ENCODE peak calls at places on chromosomes 1 and 21, in seven cellular contexts. R is IMR-90, H is mesenchymal stem cell, J is H9, K is mesendoderm, Q is trophoblast cell, N is H1. A is an unnamed sample.

GRCh38 chr1:18535391-18536210 is 54.9 kb downstream of the KLHDC7A start:
- DNase-seq in R (no peak), H (no peak), J (peak), K (no peak), Q (no peak), N (peak), A (no peak)

GRCh38 chr1:180311011-180311730 is 81.1 kb downstream of the LHX4 start:
- DNase-seq in R (peak), H (peak), J (no peak), K (no peak), Q (peak), N (no peak), A (no peak)

GRCh38 chr1:89563957-89564604 is 39.5 kb downstream of the LRRC8B start:
- DNase-seq in R (no peak), H (no peak), J (no peak), K (no peak), Q (no peak), N (no peak), A (no peak)

GRCh38 chr1:230823835-230824485 is 44.4 kb downstream of the C1orf198 start:
- DNase-seq in R (no peak), H (no peak), J (no peak), K (no peak), Q (no peak), N (peak), A (no peak)

GRCh38 chr1:18972531-18972930 is 16.1 kb upstream of the IFFO2 start:
- DNase-seq in R (peak), H (peak), J (no peak), K (no peak), Q (no peak), N (no peak), A (no peak)

GRCh38 chr1:64223329-64224151 is 20.1 kb downstream of the UBE2U start:
- DNase-seq in R (peak), H (peak), J (no peak), K (no peak), Q (peak), N (no peak), A (no peak)

GRCh38 chr1:143694085-143694484 is 277.7 kb downstream of the FAM72C start:
- DNase-seq in R (no peak), H (no peak), J (no peak), K (no peak), Q (no peak), N (no peak), A (no peak)

GRCh38 chr1:27292111-27292510 is 29.9 kb upstream of the TMEM222 start:
- DNase-seq in R (peak), H (peak), J (no peak), K (no peak), Q (no peak), N (no peak), A (no peak)

GRCh38 chr1:12345350-12346217 is 115.8 kb downstream of the VPS13D start:
- DNase-seq in R (no peak), H (no peak), J (no peak), K (no peak), Q (no peak), N (no peak), A (no peak)

GRCh38 chr21:43726686-43727570 is 8.0 kb downstream of the PDXK start:
- DNase-seq in R (no peak), H (no peak), J (no peak), K (no peak), Q (peak), N (no peak), A (no peak)

GRCh38 chr1:39407496-39407888 is 83.9 kb upstream of the BMP8A start:
- DNase-seq in R (no peak), H (peak), J (no peak), K (no peak), Q (peak), N (no peak), A (peak)

GRCh38 chr1:234246638-234247116 is 126.6 kb upstream of the COA6 start:
- DNase-seq in R (no peak), H (no peak), J (peak), K (no peak), Q (no peak), N (no peak), A (no peak)

GRCh38 chr1:108503062-108503740 is 53.1 kb downstream of the NBPF6 start:
- DNase-seq in R (peak), H (peak), J (peak), K (peak), Q (peak), N (no peak), A (peak)

GRCh38 chr1:53732409-53732808 is 6.6 kb downstream of the GLIS1 start:
- DNase-seq in R (no peak), H (no peak), J (no peak), K (no peak), Q (no peak), N (no peak), A (no peak)

GRCh38 chr1:19460535-19461351 is 24.6 kb downstream of the CAPZB start:
- DNase-seq in R (no peak), H (no peak), J (no peak), K (no peak), Q (no peak), N (no peak), A (no peak)

GRCh38 chr1:62273953-62274352 is 45.3 kb downstream of the KANK4 start:
- DNase-seq in R (no peak), H (no peak), J (no peak), K (no peak), Q (no peak), N (no peak), A (no peak)

GRCh38 chr1:151980287-151981177 is 13.1 kb downstream of the S100A10 start:
- DNase-seq in R (peak), H (no peak), J (no peak), K (no peak), Q (no peak), N (no peak), A (no peak)

GRCh38 chr1:10400013-10400412 is 1.1 kb downstream of the PGD start:
- DNase-seq in R (no peak), H (no peak), J (no peak), K (no peak), Q (no peak), N (no peak), A (no peak)

GRCh38 chr1:108316545-108316944 is 72.7 kb upstream of the NBPF4 start:
- DNase-seq in R (peak), H (peak), J (no peak), K (peak), Q (peak), N (no peak), A (no peak)

GRCh38 chr1:85201340-85202091 is 700 bp upstream of the SYDE2 start:
- DNase-seq in R (peak), H (peak), J (peak), K (peak), Q (peak), N (peak), A (peak)

GRCh38 chr21:42702720-42703119 is 49.3 kb downstream of the PDE9A start:
- DNase-seq in R (no peak), H (no peak), J (no peak), K (no peak), Q (no peak), N (no peak), A (no peak)

GRCh38 chr1:89887270-89887669 is 66.4 kb downstream of the LRRC8D start:
- DNase-seq in R (peak), H (no peak), J (no peak), K (no peak), Q (peak), N (no peak), A (no peak)

GRCh38 chr1:33365560-33365997 is 44.7 kb upstream of the A3GALT2 start:
- DNase-seq in R (peak), H (peak), J (no peak), K (no peak), Q (no peak), N (no peak), A (no peak)

GRCh38 chr1:64934115-64934880 is 32.1 kb downstream of the JAK1 start:
- DNase-seq in R (peak), H (peak), J (no peak), K (no peak), Q (peak), N (no peak), A (no peak)

GRCh38 chr1:55043726-55044125 is 4.4 kb downstream of the PCSK9 start:
- DNase-seq in R (no peak), H (no peak), J (no peak), K (no peak), Q (no peak), N (no peak), A (no peak)

GRCh38 chr1:41762251-41762650 is 156.5 kb downstream of the HIVEP3 start:
- DNase-seq in R (no peak), H (no peak), J (peak), K (peak), Q (no peak), N (no peak), A (no peak)

GRCh38 chr21:44378646-44379581 is 25.5 kb downstream of the TRPM2 start:
- DNase-seq in R (no peak), H (no peak), J (no peak), K (no peak), Q (no peak), N (no peak), A (no peak)

GRCh38 chr1:227726924-227727599 is 8.0 kb downstream of the JMJD4 start:
- DNase-seq in R (no peak), H (no peak), J (no peak), K (no peak), Q (no peak), N (no peak), A (no peak)

GRCh38 chr1:12511516-12512468 is 106.2 kb downstream of the DHRS3 start:
- DNase-seq in R (peak), H (peak), J (no peak), K (peak), Q (peak), N (no peak), A (no peak)

GRCh38 chr1:216596298-216596947 is 126.8 kb downstream of the ESRRG start:
- DNase-seq in R (peak), H (no peak), J (no peak), K (peak), Q (no peak), N (no peak), A (no peak)

GRCh38 chr1:206686486-206687249 is 2.0 kb downstream of the MAPKAPK2 start:
- DNase-seq in R (no peak), H (no peak), J (no peak), K (no peak), Q (no peak), N (no peak), A (no peak)

GRCh38 chr1:242691603-242691945 is 167.1 kb upstream of the PLD5 start:
- DNase-seq in R (no peak), H (no peak), J (no peak), K (no peak), Q (no peak), N (no peak), A (no peak)

GRCh38 chr1:218273757-218274505 is 11.2 kb upstream of the RRP15 start:
- DNase-seq in R (no peak), H (no peak), J (no peak), K (no peak), Q (no peak), N (no peak), A (no peak)

GRCh38 chr21:17538576-17538975 is 25.7 kb downstream of the CXADR start:
- DNase-seq in R (no peak), H (no peak), J (no peak), K (no peak), Q (no peak), N (no peak), A (no peak)

GRCh38 chr1:13687361-13687760 is 12.6 kb upstream of the PRDM2 start:
- DNase-seq in R (no peak), H (no peak), J (no peak), K (no peak), Q (no peak), N (no peak), A (no peak)

GRCh38 chr1:97936976-97937375 is 16.1 kb upstream of the DPYD start:
- DNase-seq in R (no peak), H (no peak), J (no peak), K (no peak), Q (no peak), N (no peak), A (no peak)

GRCh38 chr1:246597340-246597739 is 31.1 kb downstream of the CNST start:
- DNase-seq in R (peak), H (peak), J (no peak), K (peak), Q (peak), N (no peak), A (no peak)

GRCh38 chr1:177278626-177279390 is 108.0 kb downstream of the BRINP2 start:
- DNase-seq in R (peak), H (peak), J (peak), K (peak), Q (no peak), N (no peak), A (no peak)

GRCh38 chr1:200372095-200372884 is 37.5 kb downstream of the ZNF281 start:
- DNase-seq in R (peak), H (peak), J (no peak), K (peak), Q (peak), N (peak), A (no peak)

GRCh38 chr1:171250263-171250662 is 2.0 kb downstream of the FMO1 start:
- DNase-seq in R (no peak), H (no peak), J (no peak), K (no peak), Q (peak), N (no peak), A (no peak)
- H3K27ac ChIP-seq in R (no peak), H (no peak), J (no peak), K (no peak), Q (no peak), N (no peak), A (no peak)

GRCh38 chr1:237205400-237206064 is 163.5 kb downstream of the RYR2 start:
- DNase-seq in R (peak), H (no peak), J (no peak), K (no peak), Q (peak), N (no peak), A (no peak)

GRCh38 chr1:237197470-237198425 is 155.8 kb downstream of the RYR2 start:
- DNase-seq in R (peak), H (peak), J (no peak), K (peak), Q (no peak), N (no peak), A (no peak)

GRCh38 chr1:237204841-237205240 is 162.9 kb downstream of the RYR2 start:
- DNase-seq in R (no peak), H (no peak), J (no peak), K (no peak), Q (no peak), N (no peak), A (no peak)

GRCh38 chr1:237199026-237199425 is 157.0 kb downstream of the RYR2 start:
- DNase-seq in R (no peak), H (no peak), J (no peak), K (peak), Q (no peak), N (no peak), A (no peak)

GRCh38 chr1:237201155-237201554 is 159.2 kb downstream of the RYR2 start:
- DNase-seq in R (no peak), H (no peak), J (no peak), K (no peak), Q (no peak), N (no peak), A (no peak)
- H2BK120ac ChIP-seq in R (no peak), H (no peak), J (no peak), K (no peak), Q (no peak), N (no peak), A (no peak)

GRCh38 chr1:201945863-201946223 is 505 bp downstream of the LMOD1 start:
- DNase-seq in R (no peak), H (peak), J (no peak), K (no peak), Q (no peak), N (no peak), A (no peak)
- H3K27ac ChIP-seq in R (peak), H (no peak), J (no peak), K (no peak), Q (no peak), N (no peak), A (no peak)

GRCh38 chr1:111236379-111236778 is 8.9 kb downstream of the CHI3L2 start:
- DNase-seq in R (no peak), H (no peak), J (no peak), K (no peak), Q (peak), N (no peak), A (no peak)

GRCh38 chr1:111236806-111237205 is 9.3 kb downstream of the CHI3L2 start:
- DNase-seq in R (no peak), H (no peak), J (no peak), K (peak), Q (peak), N (no peak), A (no peak)

GRCh38 chr1:111241797-111242196 is 14.3 kb downstream of the CHI3L2 start:
- DNase-seq in R (peak), H (no peak), J (no peak), K (peak), Q (peak), N (peak), A (no peak)

GRCh38 chr1:111234866-111235265 is 7.4 kb downstream of the CHI3L2 start:
- DNase-seq in R (peak), H (no peak), J (no peak), K (no peak), Q (peak), N (no peak), A (no peak)

GRCh38 chr1:111238056-111238795 is 10.7 kb downstream of the CHI3L2 start:
- DNase-seq in R (no peak), H (no peak), J (no peak), K (no peak), Q (peak), N (no peak), A (no peak)
- H2BK120ac ChIP-seq in R (no peak), H (no peak), J (no peak), K (no peak), Q (peak), N (no peak), A (no peak)

DNA sequence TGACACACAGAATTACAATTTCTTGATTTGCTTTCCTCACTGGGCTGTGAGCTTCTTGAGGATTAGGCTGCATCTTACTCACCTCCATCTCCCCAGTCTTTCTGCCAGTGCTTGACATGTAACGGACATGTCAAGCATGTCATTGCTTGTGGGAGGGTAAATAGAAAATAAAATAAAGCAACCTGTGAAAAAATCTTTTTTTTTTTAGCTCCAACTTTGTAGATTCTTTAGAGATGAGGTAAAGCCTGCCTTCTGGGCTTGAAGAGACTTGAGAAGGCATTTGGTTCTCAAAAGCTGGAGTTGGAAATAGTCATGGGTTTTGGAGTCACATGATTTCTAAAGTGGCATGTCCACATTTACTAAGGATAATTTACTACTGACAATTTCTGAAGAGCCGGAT is 158.1 kb downstream of the PLXNA2 start:
- DNase-seq in R (peak), H (no peak), J (no peak), K (no peak), Q (no peak), N (no peak), A (no peak)
- H3K27ac ChIP-seq in R (peak), H (peak), J (no peak), K (no peak), Q (no peak), N (no peak), A (no peak)

GRCh38 chr1:7014640-7014930 is 229.3 kb downstream of the CAMTA1 start:
- DNase-seq in R (no peak), H (no peak), J (no peak), K (no peak), Q (no peak), N (no peak), A (no peak)

GRCh38 chr1:7018826-7019225 is 233.6 kb downstream of the CAMTA1 start:
- DNase-seq in R (no peak), H (no peak), J (no peak), K (no peak), Q (peak), N (no peak), A (no peak)

GRCh38 chr1:7022058-7022457 is 236.8 kb downstream of the CAMTA1 start:
- DNase-seq in R (no peak), H (no peak), J (no peak), K (peak), Q (no peak), N (no peak), A (no peak)

GRCh38 chr1:7015022-7015421 is 229.8 kb downstream of the CAMTA1 start:
- DNase-seq in R (no peak), H (no peak), J (no peak), K (no peak), Q (no peak), N (no peak), A (no peak)

GRCh38 chr1:7019510-7019909 is 234.3 kb downstream of the CAMTA1 start:
- DNase-seq in R (no peak), H (no peak), J (no peak), K (no peak), Q (no peak), N (no peak), A (no peak)
- H2BK120ac ChIP-seq in R (no peak), H (no peak), J (no peak), K (no peak), Q (no peak), N (no peak), A (no peak)

DNA sequence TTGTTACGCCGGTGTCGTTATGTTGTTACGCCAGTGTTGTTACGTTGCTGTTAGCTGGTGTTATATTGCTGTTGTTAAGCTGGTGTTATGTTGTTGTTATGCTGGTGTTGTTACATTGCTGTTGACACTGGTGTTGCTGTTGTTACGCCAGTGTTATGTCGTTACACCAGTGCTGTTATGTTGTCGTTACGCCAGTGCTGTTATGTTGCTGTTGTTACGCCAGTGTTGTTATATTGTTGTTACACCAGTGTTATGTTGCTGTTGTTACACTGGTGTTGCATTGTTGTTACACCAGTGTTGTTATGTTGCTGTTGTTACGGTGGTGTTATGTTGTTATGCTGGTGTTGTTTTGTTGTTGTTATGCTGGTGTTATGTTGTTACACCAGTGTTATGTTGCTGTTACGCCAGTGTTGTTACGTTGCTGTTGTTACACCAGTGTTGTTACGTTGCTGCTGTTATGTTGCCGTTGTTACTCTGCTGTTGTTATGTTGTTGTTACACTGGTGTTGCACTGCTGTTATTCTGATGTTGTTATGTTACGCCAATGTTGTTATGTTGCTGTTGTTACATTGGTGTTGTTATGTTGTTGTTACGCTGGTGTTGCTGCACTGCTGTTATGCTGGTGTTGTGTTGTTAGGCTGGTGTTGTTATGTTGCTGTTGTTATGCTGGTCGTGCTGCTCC is 25.7 kb downstream of the H6PD start:
- DNase-seq in R (no peak), H (peak), J (no peak), K (no peak), Q (peak), N (no peak), A (no peak)
- H3K27ac ChIP-seq in R (no peak), H (no peak), J (peak), K (no peak), Q (no peak), N (peak), A (no peak)

GRCh38 chr21:45902292-45902995 is 79.1 kb upstream of the COL6A1 start:
- DNase-seq in R (no peak), H (no peak), J (no peak), K (no peak), Q (no peak), N (no peak), A (no peak)
- H2BK120ac ChIP-seq in R (no peak), H (no peak), J (no peak), K (no peak), Q (no peak), N (no peak), A (no peak)